ENCODE peak calls at places on chromosome 18, in five cellular contexts. Z is heart right ventricle, K is left ventricle myocardium inferior, F is PC-3, G is psoas muscle. T is an unnamed sample.

GRCh38 chr18:73975266-73975665 is 172.4 kb downstream of the FBXO15 start:
- DNase-seq in Z (no peak), K (no peak), F (no peak), G (no peak), T (no peak)

GRCh38 chr18:45639424-45639823 is 24.1 kb downstream of the SLC14A2 start:
- DNase-seq in Z (no peak), K (no peak), F (no peak), G (no peak), T (no peak)

GRCh38 chr18:46042571-46043123 is 29.4 kb downstream of the PSTPIP2 start:
- DNase-seq in Z (no peak), K (no peak), F (peak; percentile 62), G (no peak), T (peak; percentile 43)

GRCh38 chr18:53819671-53820070 is 404.8 kb downstream of the MBD2 start:
- DNase-seq in Z (no peak), K (no peak), F (no peak), G (no peak), T (no peak)

GRCh38 chr18:72427721-72428120 is 116.4 kb downstream of the CBLN2 start:
- DNase-seq in Z (no peak), K (no peak), F (no peak), G (no peak), T (no peak)

GRCh38 chr18:77067315-77068061 is 65.1 kb downstream of the MBP start:
- DNase-seq in Z (peak; percentile 45), K (peak; percentile 58), F (peak; percentile 86), G (peak; percentile 73), T (peak; percentile 86)

GRCh38 chr18:24016643-24017042 is 2.1 kb downstream of the TTC39C start:
- DNase-seq in Z (no peak), K (no peak), F (peak; percentile 55), G (no peak), T (peak; percentile 64)

GRCh38 chr18:23135679-23136325 is 517 bp downstream of the CABLES1 start:
- DNase-seq in Z (no peak), K (peak; percentile 45), F (peak; percentile 43), G (peak; percentile 65), T (no peak)

GRCh38 chr18:67731853-67732252 is 215.3 kb upstream of the DSEL start:
- DNase-seq in Z (no peak), K (no peak), F (peak; percentile 66), G (no peak), T (peak; percentile 89)

GRCh38 chr18:7978834-7979233 is 411.7 kb downstream of the PTPRM start:
- DNase-seq in Z (no peak), K (no peak), F (no peak), G (no peak), T (no peak)

GRCh38 chr18:7980661-7981060 is 413.5 kb downstream of the PTPRM start:
- DNase-seq in Z (no peak), K (no peak), F (no peak), G (no peak), T (no peak)

GRCh38 chr18:7982216-7982615 is 415.1 kb downstream of the PTPRM start:
- DNase-seq in Z (no peak), K (no peak), F (no peak), G (no peak), T (no peak)

GRCh38 chr18:7979714-7980113 is 412.6 kb downstream of the PTPRM start:
- DNase-seq in Z (no peak), K (no peak), F (no peak), G (no peak), T (no peak)

DNA sequence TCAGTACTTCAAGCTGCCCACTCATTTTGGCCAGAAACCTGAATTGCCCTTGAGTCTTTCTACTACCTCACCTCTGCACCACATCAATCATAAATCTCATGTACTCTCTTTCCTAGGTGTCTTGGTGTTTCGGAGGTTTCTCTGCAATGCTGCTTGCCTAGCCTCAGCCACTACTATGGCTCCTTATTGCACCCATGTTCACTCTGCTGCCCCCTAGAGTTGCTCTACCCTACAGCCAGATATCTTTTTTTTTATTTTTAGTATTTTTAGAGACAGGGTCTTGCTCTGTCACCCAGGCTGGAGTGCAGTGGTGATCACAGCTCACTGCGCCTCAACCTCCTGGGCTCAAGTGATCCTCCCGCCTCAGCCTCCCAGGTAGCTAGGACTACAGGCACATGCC is 413.0 kb downstream of the PTPRM start:
- DNase-seq in Z (no peak), K (no peak), F (peak; percentile 5), G (no peak), T (peak; percentile 7)
- TF ChIP-seq CTCF in Z (no peak), K (no peak), F (peak; percentile 48), G (no peak), T (peak; percentile 32)

GRCh38 chr18:35835838-35836237 is 136.6 kb upstream of the RMP24 start:
- DNase-seq in Z (no peak), K (no peak), F (no peak), G (no peak), T (no peak)
- H3K4me3 ChIP-seq in Z (no peak overlapping the region), K (no peak overlapping the region), F (no peak overlapping the region), G (no peak overlapping the region), T (no peak overlapping the region)

DNA sequence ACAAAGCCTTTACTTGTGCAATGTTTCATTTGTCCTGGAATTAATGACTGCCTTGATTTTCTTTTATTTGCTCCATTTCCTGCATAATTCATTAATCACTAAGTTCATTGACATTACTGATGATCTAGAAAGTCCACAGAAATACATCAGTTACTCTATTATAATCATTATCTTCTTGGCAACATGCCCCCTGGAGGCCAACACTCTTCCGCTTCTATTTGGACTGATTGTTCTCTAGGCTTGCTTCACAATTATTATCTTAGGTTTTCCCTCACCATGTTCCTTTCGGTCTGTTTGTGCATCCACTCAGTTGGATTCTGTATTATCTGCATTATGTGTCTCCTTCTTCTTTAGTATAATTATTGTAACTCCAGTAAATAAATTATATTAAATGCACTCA is 461.0 kb upstream of the CDH2 start:
- DNase-seq in Z (no peak), K (no peak), F (peak; percentile 16), G (no peak), T (no peak)
- TF ChIP-seq CTCF in Z (no peak), K (no peak), F (peak; percentile 41), G (no peak), T (no peak)

DNA sequence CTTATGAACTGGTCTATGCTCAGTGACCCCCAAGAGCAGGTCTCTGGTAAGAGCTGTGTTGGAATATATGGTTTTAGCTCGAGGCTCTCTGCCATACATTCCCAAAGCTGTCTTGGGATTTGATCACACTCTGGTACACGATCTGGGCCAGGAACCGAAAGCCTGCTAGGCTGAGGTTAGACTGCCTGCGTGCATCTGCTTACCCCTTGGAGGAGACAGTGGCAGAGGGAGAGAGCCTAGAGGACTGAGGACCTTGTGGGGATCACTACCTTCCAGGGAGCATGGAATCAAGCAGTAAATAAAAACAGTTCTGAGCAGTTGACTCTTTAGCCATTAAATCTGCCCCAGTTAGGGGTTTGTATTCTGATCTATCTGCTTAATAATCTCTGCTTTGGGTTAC is 63.7 kb downstream of the ZNF532 start:
- DNase-seq in Z (no peak), K (no peak), F (no peak), G (no peak), T (no peak)
- H3K4me3 ChIP-seq in Z (no peak overlapping the region), K (peak overlapping the region; percentile 7), F (no peak overlapping the region), G (no peak overlapping the region), T (no peak overlapping the region)

GRCh38 chr18:35756506-35757117 is 175.1 kb downstream of the GALNT1 start:
- DNase-seq in Z (peak; percentile 71), K (no peak), F (peak; percentile 51), G (no peak), T (peak; percentile 55)
- TF ChIP-seq CTCF in Z (peak; percentile 79), K (peak; percentile 81), F (peak; percentile 66), G (peak; percentile 79), T (peak; percentile 70)

GRCh38 chr18:21109936-21110666 is 1.5 kb downstream of the ROCK1 start:
- DNase-seq in Z (no peak), K (no peak), F (peak; percentile 10), G (no peak), T (no peak)

GRCh38 chr18:21112140-21112473 is 494 bp upstream of the ROCK1 start:
- DNase-seq in Z (no peak), K (no peak), F (no peak), G (no peak), T (no peak)

GRCh38 chr18:21111351-21112139 is at the start of gene ROCK1:
- DNase-seq in Z (peak; percentile 99), K (peak; percentile 99), F (peak; percentile 93), G (peak; percentile 100), T (peak; percentile 89)

GRCh38 chr18:21110667-21111350 is 804 bp downstream of the ROCK1 start:
- DNase-seq in Z (peak; percentile 25), K (peak; percentile 44), F (peak; percentile 41), G (peak; percentile 64), T (peak; percentile 35)

GRCh38 chr18:21112543-21113105 is 1.0 kb upstream of the ROCK1 start:
- DNase-seq in Z (no peak), K (no peak), F (peak; percentile 6), G (no peak), T (no peak)
- H3K4me3 ChIP-seq in Z (peak overlapping the region; percentile 92), K (peak overlapping the region; percentile 96), F (peak overlapping the region; percentile 83), G (peak overlapping the region; percentile 98), T (peak overlapping the region; percentile 96)

GRCh38 chr18:48138660-48139426 is 208.4 kb upstream of the SMAD2 start:
- DNase-seq in Z (no peak), K (no peak), F (no peak), G (no peak), T (no peak)

GRCh38 chr18:48142994-48143393 is 212.5 kb upstream of the SMAD2 start:
- DNase-seq in Z (no peak), K (no peak), F (no peak), G (no peak), T (no peak)

GRCh38 chr18:48140738-48141137 is 210.3 kb upstream of the SMAD2 start:
- DNase-seq in Z (no peak), K (no peak), F (no peak), G (no peak), T (no peak)

GRCh38 chr18:48139427-48140347 is 209.2 kb upstream of the SMAD2 start:
- DNase-seq in Z (peak; percentile 63), K (peak; percentile 71), F (peak; percentile 50), G (no peak), T (no peak)

DNA sequence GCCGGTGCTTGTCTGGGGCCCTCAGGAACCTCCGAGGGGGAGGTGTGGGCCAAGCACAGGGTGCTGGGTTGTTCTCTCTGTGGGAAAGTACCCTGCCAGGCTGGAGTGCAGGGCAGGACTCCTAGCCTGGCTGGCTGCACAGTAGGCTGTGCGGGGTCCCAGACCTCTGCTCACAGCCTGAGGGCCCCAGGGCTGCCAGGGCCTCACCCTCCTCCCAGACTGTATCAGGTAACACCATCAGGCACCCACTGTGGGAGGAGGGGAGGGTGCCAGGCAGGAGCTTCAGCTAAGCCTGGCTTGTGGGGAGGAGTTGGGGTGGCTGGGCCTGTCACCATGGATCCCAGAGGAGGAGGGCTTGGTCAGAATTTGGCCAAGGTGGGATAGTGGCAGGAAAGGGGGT is 211.9 kb upstream of the SMAD2 start:
- DNase-seq in Z (no peak), K (no peak), F (no peak), G (no peak), T (no peak)
- TF ChIP-seq CTCF in Z (no peak), K (no peak), F (no peak), G (no peak), T (no peak)

T was measured in bronchial epithelial cell.